ENCODE peak calls at places on chromosomes 13 and 19, in seven cellular contexts. One of them, this sample, is unnamed.

GRCh38 chr19:47107953-47108746 is 5.4 kb downstream of the ZC3H4 start:
- DNase-seq in brain microvascular endothelial cell: no peak
- DNase-seq in heart right ventricle: no peak
- DNase-seq in K562: peak; percentile 15
- DNase-seq in lower lobe of right lung: no peak
- DNase-seq in endothelial cell of umbilical vein: peak; percentile 18
- DNase-seq in HCT116: no peak
- DNase-seq in this sample: no peak

GRCh38 chr13:19586904-19587634 is 25.7 kb upstream of the TPTE2 start:
- DNase-seq in brain microvascular endothelial cell: no peak
- DNase-seq in heart right ventricle: no peak
- DNase-seq in K562: peak; percentile 20
- DNase-seq in lower lobe of right lung: peak; percentile 55
- DNase-seq in endothelial cell of umbilical vein: no peak
- DNase-seq in HCT116: no peak
- DNase-seq in this sample: no peak

GRCh38 chr13:97367427-97367826 is 66.5 kb upstream of the RAP2A start:
- DNase-seq in brain microvascular endothelial cell: peak; percentile 82
- DNase-seq in heart right ventricle: no peak
- DNase-seq in K562: no peak
- DNase-seq in lower lobe of right lung: no peak
- DNase-seq in endothelial cell of umbilical vein: no peak
- DNase-seq in HCT116: no peak
- DNase-seq in this sample: no peak

GRCh38 chr13:27201661-27202060 is 30.1 kb upstream of the USP12 start:
- DNase-seq in brain microvascular endothelial cell: no peak
- DNase-seq in heart right ventricle: no peak
- DNase-seq in K562: no peak
- DNase-seq in lower lobe of right lung: no peak
- DNase-seq in endothelial cell of umbilical vein: no peak
- DNase-seq in HCT116: no peak
- DNase-seq in this sample: no peak

GRCh38 chr19:30678168-30678567 is 306.0 kb downstream of the ZNF536 start:
- DNase-seq in brain microvascular endothelial cell: no peak
- DNase-seq in heart right ventricle: no peak
- DNase-seq in K562: no peak
- DNase-seq in lower lobe of right lung: no peak
- DNase-seq in endothelial cell of umbilical vein: no peak
- DNase-seq in HCT116: no peak
- DNase-seq in this sample: no peak

GRCh38 chr13:97948041-97948440 is 5.4 kb upstream of the IPO5 start:
- DNase-seq in brain microvascular endothelial cell: no peak
- DNase-seq in heart right ventricle: no peak
- DNase-seq in K562: no peak
- DNase-seq in lower lobe of right lung: no peak
- DNase-seq in endothelial cell of umbilical vein: no peak
- DNase-seq in HCT116: no peak
- DNase-seq in this sample: peak; percentile 14

GRCh38 chr13:99709134-99709533 is 207.9 kb downstream of the TM9SF2 start:
- DNase-seq in brain microvascular endothelial cell: no peak
- DNase-seq in heart right ventricle: no peak
- DNase-seq in K562: no peak
- DNase-seq in lower lobe of right lung: no peak
- DNase-seq in endothelial cell of umbilical vein: no peak
- DNase-seq in HCT116: no peak
- DNase-seq in this sample: no peak

GRCh38 chr19:2636897-2637683 is 65.4 kb downstream of the GNG7 start:
- DNase-seq in brain microvascular endothelial cell: peak; percentile 31
- DNase-seq in heart right ventricle: peak; percentile 37
- DNase-seq in K562: peak; percentile 87
- DNase-seq in lower lobe of right lung: peak; percentile 83
- DNase-seq in endothelial cell of umbilical vein: peak; percentile 43
- DNase-seq in HCT116: no peak
- DNase-seq in this sample: no peak

GRCh38 chr13:24280722-24281121 is 28.7 kb upstream of the C1QTNF9 start:
- DNase-seq in brain microvascular endothelial cell: no peak
- DNase-seq in heart right ventricle: no peak
- DNase-seq in K562: no peak
- DNase-seq in lower lobe of right lung: peak; percentile 83
- DNase-seq in endothelial cell of umbilical vein: no peak
- DNase-seq in HCT116: no peak
- DNase-seq in this sample: no peak

GRCh38 chr13:36999054-36999927 is at the start of gene ALG5:
- DNase-seq in brain microvascular endothelial cell: peak; percentile 70
- DNase-seq in heart right ventricle: peak; percentile 90
- DNase-seq in K562: peak; percentile 73
- DNase-seq in lower lobe of right lung: peak; percentile 94
- DNase-seq in endothelial cell of umbilical vein: peak; percentile 94
- DNase-seq in HCT116: peak; percentile 72
- DNase-seq in this sample: peak; percentile 52

GRCh38 chr13:36997716-36998427 is 1.3 kb downstream of the ALG5 start:
- DNase-seq in brain microvascular endothelial cell: no peak
- DNase-seq in heart right ventricle: no peak
- DNase-seq in K562: no peak
- DNase-seq in lower lobe of right lung: no peak
- DNase-seq in endothelial cell of umbilical vein: no peak
- DNase-seq in HCT116: no peak
- DNase-seq in this sample: no peak

GRCh38 chr13:36998624-36999041 is 507 bp downstream of the ALG5 start:
- DNase-seq in brain microvascular endothelial cell: no peak
- DNase-seq in heart right ventricle: peak; percentile 14
- DNase-seq in K562: peak; percentile 17
- DNase-seq in lower lobe of right lung: peak; percentile 49
- DNase-seq in endothelial cell of umbilical vein: no peak
- DNase-seq in HCT116: no peak
- DNase-seq in this sample: no peak

DNA sequence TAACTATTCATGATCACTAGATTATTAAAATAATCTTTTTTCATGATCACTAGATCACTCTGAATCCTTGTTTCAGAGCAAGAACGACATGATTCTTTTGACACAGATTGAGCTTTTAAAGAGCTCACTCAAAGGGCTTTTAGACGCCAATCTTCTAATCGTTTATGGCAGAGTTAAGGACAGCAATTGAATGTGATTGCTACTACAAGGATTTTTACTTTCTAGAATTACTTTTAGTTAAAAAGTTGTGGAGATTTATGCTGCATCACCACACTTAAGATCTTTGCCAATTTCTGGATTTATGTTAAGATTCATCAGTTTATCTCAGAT is 1.3 kb downstream of the EXOSC8 start:
- DNase-seq in brain microvascular endothelial cell: no peak
- DNase-seq in heart right ventricle: no peak
- DNase-seq in K562: no peak
- DNase-seq in lower lobe of right lung: no peak
- DNase-seq in endothelial cell of umbilical vein: no peak
- DNase-seq in HCT116: no peak
- DNase-seq in this sample: no peak
- H3K27ac ChIP-seq in brain microvascular endothelial cell: no peak overlapping the region
- H3K27ac ChIP-seq in heart right ventricle: no peak overlapping the region
- H3K27ac ChIP-seq in K562: peak overlapping the region; percentile 100
- H3K27ac ChIP-seq in lower lobe of right lung: no peak overlapping the region
- H3K27ac ChIP-seq in endothelial cell of umbilical vein: peak overlapping the region; percentile 94
- H3K27ac ChIP-seq in HCT116: peak overlapping the region; percentile 99
- H3K27ac ChIP-seq in this sample: peak overlapping the region; percentile 97

DNA sequence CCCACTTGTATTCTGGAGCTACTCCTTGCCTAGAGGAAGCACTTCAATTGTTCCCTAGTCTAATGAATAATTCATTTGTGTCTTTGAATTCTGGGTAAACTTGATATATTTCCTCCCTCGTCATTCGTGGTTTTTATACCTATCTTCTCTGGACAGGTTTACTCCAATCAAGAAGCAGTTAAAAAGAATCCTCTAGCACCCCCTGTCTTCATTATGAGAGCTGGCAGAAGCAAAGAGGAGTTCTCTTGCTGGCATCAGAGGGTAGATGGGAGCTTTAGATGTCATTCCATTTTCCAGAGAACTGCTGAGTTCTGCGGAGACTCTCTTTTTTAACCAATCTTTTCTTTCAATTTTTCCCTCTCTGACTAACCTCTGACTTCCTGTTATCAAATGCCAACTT is 627.7 kb downstream of the FGF9 start:
- DNase-seq in brain microvascular endothelial cell: no peak
- DNase-seq in heart right ventricle: no peak
- DNase-seq in K562: no peak
- DNase-seq in lower lobe of right lung: no peak
- DNase-seq in endothelial cell of umbilical vein: no peak
- DNase-seq in HCT116: no peak
- DNase-seq in this sample: no peak
- H3K27ac ChIP-seq in brain microvascular endothelial cell: no peak overlapping the region
- H3K27ac ChIP-seq in heart right ventricle: no peak overlapping the region
- H3K27ac ChIP-seq in K562: no peak overlapping the region
- H3K27ac ChIP-seq in lower lobe of right lung: no peak overlapping the region
- H3K27ac ChIP-seq in endothelial cell of umbilical vein: no peak overlapping the region
- H3K27ac ChIP-seq in HCT116: no peak overlapping the region
- H3K27ac ChIP-seq in this sample: no peak overlapping the region

GRCh38 chr19:18286973-18287635 is 5.7 kb upstream of the JUND start:
- DNase-seq in brain microvascular endothelial cell: no peak
- DNase-seq in heart right ventricle: no peak
- DNase-seq in K562: no peak
- DNase-seq in lower lobe of right lung: no peak
- DNase-seq in endothelial cell of umbilical vein: no peak
- DNase-seq in HCT116: no peak
- DNase-seq in this sample: no peak
- H3K27ac ChIP-seq in brain microvascular endothelial cell: no peak overlapping the region
- H3K27ac ChIP-seq in heart right ventricle: no peak overlapping the region
- H3K27ac ChIP-seq in K562: peak overlapping the region; percentile 15
- H3K27ac ChIP-seq in lower lobe of right lung: no peak overlapping the region
- H3K27ac ChIP-seq in endothelial cell of umbilical vein: no peak overlapping the region
- H3K27ac ChIP-seq in HCT116: no peak overlapping the region
- H3K27ac ChIP-seq in this sample: no peak overlapping the region

DNA sequence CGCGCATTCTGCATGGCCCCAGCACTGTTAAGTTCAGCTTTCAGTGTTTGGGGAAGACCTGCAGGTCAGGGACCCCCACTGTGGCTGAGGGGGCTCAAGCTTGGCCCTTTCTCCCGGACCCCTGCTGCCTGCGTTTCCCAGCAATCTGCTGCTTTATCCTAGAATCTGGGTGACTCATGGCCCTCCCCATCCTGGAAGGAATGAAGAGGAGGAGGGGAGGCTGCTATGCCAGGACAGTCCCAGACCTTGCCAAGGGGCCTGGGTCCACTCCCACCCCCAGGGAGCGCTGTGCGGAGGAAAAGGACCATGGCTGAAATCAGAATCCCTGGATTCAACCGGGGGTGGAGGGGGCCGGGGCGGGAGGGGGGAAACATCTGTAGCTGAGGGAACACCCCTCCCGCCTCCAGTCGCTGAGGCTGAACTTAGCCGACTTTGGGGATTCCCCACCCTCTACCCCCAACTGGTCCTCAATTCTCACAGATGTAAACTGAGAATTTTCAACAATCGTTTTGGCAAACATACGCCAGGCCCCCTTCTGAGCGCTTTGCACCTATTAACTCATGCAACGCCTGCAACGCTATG is 20.6 kb downstream of the ZNF114 start:
- DNase-seq in brain microvascular endothelial cell: peak; percentile 53
- DNase-seq in heart right ventricle: no peak
- DNase-seq in K562: peak; percentile 57
- DNase-seq in lower lobe of right lung: no peak
- DNase-seq in endothelial cell of umbilical vein: peak; percentile 42
- DNase-seq in HCT116: no peak
- DNase-seq in this sample: no peak
- H3K27ac ChIP-seq in brain microvascular endothelial cell: no peak overlapping the region
- H3K27ac ChIP-seq in heart right ventricle: no peak overlapping the region
- H3K27ac ChIP-seq in K562: no peak overlapping the region
- H3K27ac ChIP-seq in lower lobe of right lung: no peak overlapping the region
- H3K27ac ChIP-seq in endothelial cell of umbilical vein: no peak overlapping the region
- H3K27ac ChIP-seq in HCT116: peak overlapping the region; percentile 50
- H3K27ac ChIP-seq in this sample: no peak overlapping the region

GRCh38 chr19:22797040-22797439 is 13.1 kb upstream of the ZNF99 start:
- DNase-seq in brain microvascular endothelial cell: no peak
- DNase-seq in heart right ventricle: no peak
- DNase-seq in K562: no peak
- DNase-seq in lower lobe of right lung: no peak
- DNase-seq in endothelial cell of umbilical vein: no peak
- DNase-seq in HCT116: no peak
- DNase-seq in this sample: no peak
- H3K27ac ChIP-seq in brain microvascular endothelial cell: no peak overlapping the region
- H3K27ac ChIP-seq in heart right ventricle: no peak overlapping the region
- H3K27ac ChIP-seq in K562: no peak overlapping the region
- H3K27ac ChIP-seq in lower lobe of right lung: no peak overlapping the region
- H3K27ac ChIP-seq in endothelial cell of umbilical vein: no peak overlapping the region
- H3K27ac ChIP-seq in HCT116: no peak overlapping the region
- H3K27ac ChIP-seq in this sample: no peak overlapping the region

DNA sequence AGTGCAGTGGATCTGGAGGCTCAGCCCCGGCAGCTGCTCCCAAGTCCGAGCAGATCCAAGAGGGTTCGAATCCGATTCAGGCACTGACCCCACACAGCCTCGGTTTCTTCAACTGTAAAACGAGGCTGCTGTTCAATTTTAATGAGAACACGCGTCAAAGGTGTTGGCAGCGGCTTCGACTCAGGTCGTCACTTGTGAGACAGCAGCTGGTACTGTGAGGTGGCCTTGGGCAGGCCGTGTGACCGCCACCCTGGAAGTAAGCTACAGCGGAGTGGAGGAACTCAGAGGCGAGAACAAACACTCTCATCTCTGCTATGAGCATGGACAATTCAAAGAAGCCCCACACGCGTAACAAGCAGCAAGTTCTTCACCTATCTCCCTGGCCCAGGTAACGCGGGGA is 9.7 kb downstream of the MAP2K2 start:
- DNase-seq in brain microvascular endothelial cell: no peak
- DNase-seq in heart right ventricle: no peak
- DNase-seq in K562: no peak
- DNase-seq in lower lobe of right lung: no peak
- DNase-seq in endothelial cell of umbilical vein: no peak
- DNase-seq in HCT116: no peak
- DNase-seq in this sample: no peak
- H3K27ac ChIP-seq in brain microvascular endothelial cell: no peak overlapping the region
- H3K27ac ChIP-seq in heart right ventricle: no peak overlapping the region
- H3K27ac ChIP-seq in K562: no peak overlapping the region
- H3K27ac ChIP-seq in lower lobe of right lung: no peak overlapping the region
- H3K27ac ChIP-seq in endothelial cell of umbilical vein: no peak overlapping the region
- H3K27ac ChIP-seq in HCT116: no peak overlapping the region
- H3K27ac ChIP-seq in this sample: no peak overlapping the region

GRCh38 chr19:44111910-44112463 is 1.2 kb upstream of the ZNF225 start:
- DNase-seq in brain microvascular endothelial cell: peak; percentile 94
- DNase-seq in heart right ventricle: no peak
- DNase-seq in K562: no peak
- DNase-seq in lower lobe of right lung: no peak
- DNase-seq in endothelial cell of umbilical vein: peak; percentile 65
- DNase-seq in HCT116: no peak
- DNase-seq in this sample: peak; percentile 39
- H3K27ac ChIP-seq in brain microvascular endothelial cell: peak overlapping the region; percentile 67
- H3K27ac ChIP-seq in heart right ventricle: no peak overlapping the region
- H3K27ac ChIP-seq in K562: no peak overlapping the region
- H3K27ac ChIP-seq in lower lobe of right lung: no peak overlapping the region
- H3K27ac ChIP-seq in endothelial cell of umbilical vein: no peak overlapping the region
- H3K27ac ChIP-seq in HCT116: no peak overlapping the region
- H3K27ac ChIP-seq in this sample: peak overlapping the region; percentile 34

DNA sequence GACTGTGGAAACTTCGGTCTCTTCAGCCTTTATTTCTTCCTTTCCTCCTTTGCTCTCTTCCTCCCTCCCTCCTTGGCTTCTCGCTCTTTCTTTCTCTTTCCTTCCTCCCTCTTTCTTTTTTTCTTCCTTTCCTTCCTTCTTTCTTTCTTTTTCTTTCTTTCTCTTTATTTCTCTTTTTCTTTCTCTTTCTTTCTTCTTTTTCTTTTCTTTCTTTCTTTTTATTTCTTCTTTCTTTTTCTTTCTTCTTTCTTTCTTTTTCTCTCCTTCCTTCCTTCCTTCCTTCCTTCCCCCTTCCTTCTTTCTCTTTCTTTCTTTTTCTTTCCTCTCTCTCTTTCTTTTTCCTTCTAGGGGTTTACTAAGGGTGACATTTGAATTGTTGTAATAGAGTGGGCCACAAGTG is 290.2 kb upstream of the MAB21L1 start:
- DNase-seq in brain microvascular endothelial cell: no peak
- DNase-seq in heart right ventricle: no peak
- DNase-seq in K562: no peak
- DNase-seq in lower lobe of right lung: no peak
- DNase-seq in endothelial cell of umbilical vein: no peak
- DNase-seq in HCT116: no peak
- DNase-seq in this sample: no peak
- H3K27ac ChIP-seq in brain microvascular endothelial cell: no peak overlapping the region
- H3K27ac ChIP-seq in heart right ventricle: no peak overlapping the region
- H3K27ac ChIP-seq in K562: no peak overlapping the region
- H3K27ac ChIP-seq in lower lobe of right lung: no peak overlapping the region
- H3K27ac ChIP-seq in endothelial cell of umbilical vein: no peak overlapping the region
- H3K27ac ChIP-seq in HCT116: no peak overlapping the region
- H3K27ac ChIP-seq in this sample: no peak overlapping the region